ENCODE peak calls at places on chromosomes 13 and 19, in five cellular contexts. L is activated CD4-positive, alpha-beta T cell treated with anti-CD3 and anti-CD28 coated beads, Interleukin-2, amount 50 U/mL, for 24 hours; E is activated naive CD8-positive, alpha-beta T cell treated with anti-CD3 and anti-CD28 coated beads, Interleukin-2, amount 50 U/mL, for 24 hours; C is HAP-1; D is A673. S is an unnamed sample.

GRCh38 chr19:17687857-17688784 is at the start of gene UNC13A:
- DNase-seq in L (no peak), C (peak), E (peak), D (peak), S (peak)

GRCh38 chr13:30172593-30173300 is 134.6 kb downstream of the KATNAL1 start:
- DNase-seq in D (no peak), E (no peak), C (no peak), L (no peak), S (no peak)

GRCh38 chr19:4692275-4693077 is 22.3 kb upstream of the MYDGF start:
- DNase-seq in E (no peak), D (no peak), C (no peak), L (no peak), S (no peak)

GRCh38 chr13:83499286-83499685 is 383.0 kb downstream of the SLITRK1 start:
- DNase-seq in L (no peak), D (peak), C (no peak), E (no peak), S (no peak)

GRCh38 chr19:41753936-41754529 is 1.3 kb upstream of the CEACAM6 start:
- DNase-seq in E (peak), L (peak), D (peak), C (peak), S (peak)

GRCh38 chr19:597406-598315 is 8.0 kb downstream of the HCN2 start:
- DNase-seq in D (no peak), C (no peak), L (no peak), E (no peak), S (no peak)

GRCh38 chr13:110826101-110826500 is 88.8 kb downstream of the ANKRD10 start:
- DNase-seq in L (no peak), E (no peak), C (no peak), D (no peak), S (no peak)

GRCh38 chr19:45117167-45117594 is 24.2 kb downstream of the PPP1R37 start:
- DNase-seq in D (peak), E (peak), C (peak), L (peak), S (peak)

GRCh38 chr13:44337581-44337980 is 36.0 kb upstream of the SERP2 start:
- DNase-seq in C (no peak), E (no peak), D (no peak), L (no peak), S (no peak)

GRCh38 chr13:48132961-48133360 is 38.1 kb upstream of the MED4 start:
- DNase-seq in L (no peak), E (no peak), C (no peak), D (no peak), S (no peak)

GRCh38 chr19:11420429-11420893 is 1.3 kb upstream of the RGL3 start:
- DNase-seq in E (no peak), L (no peak), C (peak), D (no peak), S (peak)

S was measured in GM13977.